ENCODE peak calls at places on chromosomes 7 and 10, in seven cellular contexts. O, W, E, J, M, G and D are unnamed samples.

GRCh38 chr7:19442016-19442785 is 266.6 kb downstream of the POLR1F start:
- DNase-seq in O (peak; percentile 46), W (no peak), E (no peak), J (no peak), M (peak; percentile 53), G (no peak), D (peak; percentile 56)

GRCh38 chr10:50512743-50513416 is 110.9 kb downstream of the SGMS1 start:
- DNase-seq in O (no peak), W (no peak), E (no peak), J (no peak), M (no peak), G (no peak), D (no peak)

GRCh38 chr7:113085781-113086390 is 741 bp downstream of the GPR85 start:
- DNase-seq in O (peak; percentile 27), W (no peak), E (no peak), J (no peak), M (peak; percentile 39), G (no peak), D (no peak)

GRCh38 chr10:33098966-33099663 is 141.1 kb upstream of the ITGB1 start:
- DNase-seq in O (no peak), W (no peak), E (no peak), J (no peak), M (no peak), G (no peak), D (no peak)

GRCh38 chr7:55160539-55160938 is 141.7 kb downstream of the EGFR start:
- DNase-seq in O (no peak), W (no peak), E (no peak), J (no peak), M (no peak), G (no peak), D (no peak)

GRCh38 chr7:105906690-105907089 is 30.3 kb upstream of the ATXN7L1 start:
- DNase-seq in O (no peak), W (no peak), E (no peak), J (no peak), M (no peak), G (peak; percentile 25), D (no peak)

GRCh38 chr7:26580666-26581065 is 283.7 kb downstream of the SKAP2 start:
- DNase-seq in O (no peak), W (no peak), E (no peak), J (no peak), M (no peak), G (no peak), D (no peak)

GRCh38 chr7:10889266-10889898 is 84.3 kb upstream of the PHF14 start:
- DNase-seq in O (peak; percentile 58), W (peak; percentile 1), E (no peak), J (peak; percentile 32), M (peak; percentile 62), G (no peak), D (no peak)

GRCh38 chr7:27145884-27146401 is 1.6 kb downstream of the HOXA6 start:
- DNase-seq in O (no peak), W (no peak), E (no peak), J (no peak), M (no peak), G (no peak), D (no peak)

GRCh38 chr7:70143089-70144044 is 545.1 kb downstream of the AUTS2 start:
- DNase-seq in O (no peak), W (peak; percentile 73), E (no peak), J (no peak), M (peak; percentile 76), G (no peak), D (no peak)

GRCh38 chr10:77151395-77151794 is 486.2 kb downstream of the KCNMA1 start:
- DNase-seq in O (no peak), W (no peak), E (no peak), J (no peak), M (no peak), G (no peak), D (no peak)

GRCh38 chr10:119651514-119652327 is 541 bp downstream of the BAG3 start:
- DNase-seq in O (no peak), W (no peak), E (no peak), J (peak; percentile 38), M (no peak), G (no peak), D (no peak)

GRCh38 chr10:103554488-103555320 is 61.2 kb downstream of the NEURL1 start:
- DNase-seq in O (peak; percentile 59), W (peak; percentile 21), E (no peak), J (no peak), M (peak; percentile 37), G (peak; percentile 24), D (peak; percentile 37)

GRCh38 chr10:14673189-14673947 is 101.3 kb downstream of the FAM107B start:
- DNase-seq in O (no peak), W (no peak), E (no peak), J (no peak), M (no peak), G (no peak), D (no peak)

GRCh38 chr10:79073784-79074432 is 5.1 kb downstream of the ZMIZ1 start:
- DNase-seq in O (no peak), W (no peak), E (no peak), J (no peak), M (no peak), G (no peak), D (peak; percentile 85)

GRCh38 chr10:78194050-78194449 is 160.4 kb downstream of the RPS24 start:
- DNase-seq in O (no peak), W (no peak), E (no peak), J (no peak), M (no peak), G (no peak), D (no peak)

GRCh38 chr10:13769926-13770325 is 183.2 kb downstream of the PRPF18 start:
- DNase-seq in O (no peak), W (no peak), E (no peak), J (no peak), M (no peak), G (no peak), D (no peak)

GRCh38 chr7:150947761-150948680 is 30.1 kb downstream of the KCNH2 start:
- DNase-seq in O (no peak), W (no peak), E (peak; percentile 3), J (no peak), M (no peak), G (no peak), D (no peak)

GRCh38 chr7:135914346-135914745 is 62.8 kb downstream of the MTPN start:
- DNase-seq in O (peak; percentile 18), W (no peak), E (no peak), J (no peak), M (no peak), G (no peak), D (no peak)

GRCh38 chr7:107167483-107168232 is 1.1 kb upstream of the HBP1 start:
- DNase-seq in O (peak; percentile 31), W (peak; percentile 13), E (peak; percentile 32), J (no peak), M (peak; percentile 39), G (no peak), D (no peak)

GRCh38 chr10:79937661-79938226 is 11.2 kb downstream of the SFTPD start:
- DNase-seq in O (no peak), W (no peak), E (no peak), J (no peak), M (no peak), G (no peak), D (no peak)

GRCh38 chr7:56009695-56010094 is 41.5 kb downstream of the PSPH start:
- DNase-seq in O (peak; percentile 94), W (peak; percentile 69), E (no peak), J (no peak), M (peak; percentile 87), G (no peak), D (no peak)